ENCODE peak calls at places on chromosomes 6 and 20, in four cellular contexts. X is activated gamma-delta T cell treated with Interleukin-2 at 50 U/mL for 16 hours, W is A172, J is neural progenitor cell. L is an unnamed sample.

GRCh38 chr20:49775229-49775693 is 37.4 kb upstream of the SLC9A8 start:
- DNase-seq in X (no peak), J (peak; percentile 19), W (peak; percentile 97), L (peak; percentile 23)

GRCh38 chr6:70846207-70846835 is 110.5 kb downstream of the B3GAT2 start:
- DNase-seq in X (no peak), W (no peak), J (no peak), L (no peak)

GRCh38 chr6:121592955-121593665 is 157.7 kb downstream of the GJA1 start:
- DNase-seq in X (no peak), J (no peak), W (no peak), L (no peak)

GRCh38 chr6:84428300-84428907 is 201.0 kb upstream of the CEP162 start:
- DNase-seq in X (no peak), J (peak; percentile 70), W (peak; percentile 46), L (peak; percentile 70)

GRCh38 chr6:89356644-89357043 is 4.1 kb upstream of the UBE2J1 start:
- DNase-seq in X (no peak), W (no peak), J (no peak), L (no peak)

GRCh38 chr6:150478651-150479498 is 110.1 kb downstream of the IYD start:
- DNase-seq in X (no peak), W (no peak), J (no peak), L (no peak)

GRCh38 chr20:56411759-56412472 is at the start of gene CASS4:
- DNase-seq in J (no peak), X (peak; percentile 15), W (no peak), L (no peak)

GRCh38 chr6:104187616-104188015 is 672.1 kb downstream of the HACE1 start:
- DNase-seq in J (peak; percentile 3), W (no peak), X (no peak), L (no peak)

GRCh38 chr6:94769197-94769596 is 808.1 kb upstream of the MANEA start:
- DNase-seq in W (no peak), J (peak; percentile 80), X (no peak), L (no peak)

GRCh38 chr6:167722634-167723309 is 103.9 kb upstream of the AFDN start:
- DNase-seq in J (no peak), X (no peak), W (no peak), L (no peak)

GRCh38 chr20:5150226-5151076 is 23.6 kb downstream of the CDS2 start:
- DNase-seq in X (no peak), J (no peak), W (peak; percentile 48), L (no peak)

GRCh38 chr6:107816818-107817217 is 7.3 kb downstream of the SCML4 start:
- DNase-seq in W (no peak), X (no peak), J (no peak), L (no peak)

GRCh38 chr20:7926323-7926722 is 13.9 kb downstream of the HAO1 start:
- DNase-seq in X (no peak), W (no peak), J (no peak), L (no peak)

GRCh38 chr20:32581839-32582658 is 3.1 kb downstream of the NOL4L start:
- DNase-seq in X (no peak), W (no peak), J (peak; percentile 48), L (no peak)

GRCh38 chr20:18359854-18360253 is 71.5 kb downstream of the ZNF133 start:
- DNase-seq in J (no peak), W (no peak), X (no peak), L (no peak)

GRCh38 chr20:13279171-13279570 is 58.1 kb downstream of the ISM1 start:
- DNase-seq in X (no peak), J (no peak), W (no peak), L (no peak)

GRCh38 chr6:62669831-62670230 is 383.8 kb upstream of the KHDRBS2 start:
- DNase-seq in W (no peak), X (no peak), J (peak; percentile 1), L (no peak)

GRCh38 chr6:15444881-15445280 is 199.0 kb downstream of the JARID2 start:
- DNase-seq in J (no peak), X (peak; percentile 11), W (peak; percentile 53), L (no peak)

GRCh38 chr6:166926748-166927147 is 29.6 kb downstream of the RNASET2 start:
- DNase-seq in J (no peak), X (no peak), W (no peak), L (no peak)

GRCh38 chr20:50308513-50309279 is 118.1 kb downstream of the CEBPB start:
- DNase-seq in J (peak; percentile 73), X (no peak), W (peak; percentile 96), L (peak; percentile 45)

GRCh38 chr20:34164569-34164968 is 52.5 kb upstream of the EIF2S2 start:
- DNase-seq in J (no peak), W (no peak), X (no peak), L (no peak)

L was measured in WTC11.